ENCODE peak calls at places on chromosomes 11 and 22, in six cellular contexts. F, A, L, P, J and H are unnamed samples.

GRCh38 chr11:57072640-57073039 is 83.9 kb downstream of the OR5AK2 start:
- DNase-seq in F (no peak), A (no peak), L (no peak), P (no peak), J (peak), H (peak)

GRCh38 chr22:20117656-20118571 is 888 bp upstream of the TRMT2A start:
- DNase-seq in F (peak), A (no peak), L (peak), P (no peak), J (peak), H (no peak)

GRCh38 chr22:29208879-29209623 is 3.4 kb downstream of the EMID1 start:
- DNase-seq in F (no peak), A (no peak), L (peak), P (no peak), J (no peak), H (no peak)

GRCh38 chr22:36258750-36259619 is 6.1 kb downstream of the APOL1 start:
- DNase-seq in F (peak), A (peak), L (no peak), P (no peak), J (peak), H (peak)

GRCh38 chr11:94018721-94019120 is 2.4 kb upstream of the HEPHL1 start:
- DNase-seq in F (no peak), A (no peak), L (no peak), P (no peak), J (no peak), H (peak)

GRCh38 chr22:37105154-37105553 is 4.4 kb downstream of the TMPRSS6 start:
- DNase-seq in F (no peak), A (no peak), L (no peak), P (no peak), J (peak), H (no peak)

GRCh38 chr11:114219559-114220349 is 76.4 kb upstream of the NNMT start:
- DNase-seq in F (no peak), A (no peak), L (peak), P (no peak), J (peak), H (peak)

GRCh38 chr11:74681686-74682651 is 49.3 kb downstream of the CHRDL2 start:
- DNase-seq in F (no peak), A (peak), L (peak), P (no peak), J (no peak), H (no peak)

GRCh38 chr11:109016724-109017123 is 351.9 kb downstream of the DDX10 start:
- DNase-seq in F (no peak), A (no peak), L (no peak), P (no peak), J (no peak), H (no peak)

GRCh38 chr11:114040706-114041211 is 18.8 kb upstream of the ZBTB16 start:
- DNase-seq in F (no peak), A (no peak), L (no peak), P (no peak), J (peak), H (peak)

GRCh38 chr11:102539567-102539966 is 9.0 kb upstream of the MMP7 start:
- DNase-seq in F (no peak), A (no peak), L (no peak), P (no peak), J (no peak), H (no peak)

GRCh38 chr22:40728731-40729189 is 49.5 kb downstream of the MCHR1 start:
- DNase-seq in F (peak), A (no peak), L (no peak), P (no peak), J (peak), H (peak)

GRCh38 chr11:74010306-74010981 is 1.6 kb upstream of the UCP3 start:
- DNase-seq in F (no peak), A (no peak), L (no peak), P (no peak), J (no peak), H (no peak)

GRCh38 chr11:111186308-111186967 is 59.1 kb upstream of the POU2AF2 start:
- DNase-seq in F (no peak), A (no peak), L (no peak), P (no peak), J (no peak), H (peak)

GRCh38 chr11:92552942-92553341 is 328.3 kb downstream of the FAT3 start:
- DNase-seq in F (no peak), A (no peak), L (no peak), P (no peak), J (peak), H (no peak)

GRCh38 chr11:92550411-92550810 is 325.8 kb downstream of the FAT3 start:
- DNase-seq in F (no peak), A (no peak), L (peak), P (no peak), J (no peak), H (no peak)

GRCh38 chr11:92546089-92546488 is 321.5 kb downstream of the FAT3 start:
- DNase-seq in F (no peak), A (no peak), L (no peak), P (no peak), J (no peak), H (no peak)

GRCh38 chr11:92554662-92555061 is 330.0 kb downstream of the FAT3 start:
- DNase-seq in F (no peak), A (no peak), L (no peak), P (no peak), J (no peak), H (no peak)

GRCh38 chr11:92550871-92551270 is 326.3 kb downstream of the FAT3 start:
- DNase-seq in F (no peak), A (no peak), L (no peak), P (no peak), J (no peak), H (no peak)
- H3K4me3 ChIP-seq in F (no peak), A (no peak), L (no peak), P (no peak), J (no peak), H (no peak)

GRCh38 chr11:43712676-43713075 is 32.1 kb downstream of the HSD17B12 start:
- DNase-seq in F (no peak), A (no peak), L (no peak), P (no peak), J (no peak), H (peak)

GRCh38 chr11:43706631-43707030 is 26.1 kb downstream of the HSD17B12 start:
- DNase-seq in F (no peak), A (no peak), L (no peak), P (no peak), J (no peak), H (no peak)

GRCh38 chr11:43709689-43710088 is 29.2 kb downstream of the HSD17B12 start:
- DNase-seq in F (no peak), A (no peak), L (no peak), P (no peak), J (no peak), H (no peak)

DNA sequence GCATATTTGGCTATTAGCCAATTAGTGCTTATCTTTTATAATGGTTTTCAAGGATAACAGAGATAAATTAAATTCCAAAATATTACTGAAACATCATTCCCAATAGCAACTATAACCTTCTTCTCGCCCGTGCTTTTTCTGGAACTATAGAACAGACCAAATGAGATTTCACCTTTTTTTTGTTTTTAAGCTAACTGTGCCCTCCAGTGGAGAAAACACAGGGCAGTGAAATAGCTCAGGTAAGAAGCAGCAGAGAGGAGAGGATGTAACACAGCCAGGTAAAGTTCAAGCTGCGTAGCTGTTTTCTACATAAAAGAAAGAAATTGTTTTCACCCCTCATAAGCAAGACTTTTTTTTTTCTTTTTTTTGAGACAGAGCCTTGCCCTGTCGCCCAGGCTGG is 28.2 kb downstream of the HSD17B12 start:
- DNase-seq in F (no peak), A (no peak), L (no peak), P (no peak), J (peak), H (no peak)
- TF ChIP-seq CTCF in F (peak), A (no peak), L (peak), P (no peak), J (peak), H (peak)

DNA sequence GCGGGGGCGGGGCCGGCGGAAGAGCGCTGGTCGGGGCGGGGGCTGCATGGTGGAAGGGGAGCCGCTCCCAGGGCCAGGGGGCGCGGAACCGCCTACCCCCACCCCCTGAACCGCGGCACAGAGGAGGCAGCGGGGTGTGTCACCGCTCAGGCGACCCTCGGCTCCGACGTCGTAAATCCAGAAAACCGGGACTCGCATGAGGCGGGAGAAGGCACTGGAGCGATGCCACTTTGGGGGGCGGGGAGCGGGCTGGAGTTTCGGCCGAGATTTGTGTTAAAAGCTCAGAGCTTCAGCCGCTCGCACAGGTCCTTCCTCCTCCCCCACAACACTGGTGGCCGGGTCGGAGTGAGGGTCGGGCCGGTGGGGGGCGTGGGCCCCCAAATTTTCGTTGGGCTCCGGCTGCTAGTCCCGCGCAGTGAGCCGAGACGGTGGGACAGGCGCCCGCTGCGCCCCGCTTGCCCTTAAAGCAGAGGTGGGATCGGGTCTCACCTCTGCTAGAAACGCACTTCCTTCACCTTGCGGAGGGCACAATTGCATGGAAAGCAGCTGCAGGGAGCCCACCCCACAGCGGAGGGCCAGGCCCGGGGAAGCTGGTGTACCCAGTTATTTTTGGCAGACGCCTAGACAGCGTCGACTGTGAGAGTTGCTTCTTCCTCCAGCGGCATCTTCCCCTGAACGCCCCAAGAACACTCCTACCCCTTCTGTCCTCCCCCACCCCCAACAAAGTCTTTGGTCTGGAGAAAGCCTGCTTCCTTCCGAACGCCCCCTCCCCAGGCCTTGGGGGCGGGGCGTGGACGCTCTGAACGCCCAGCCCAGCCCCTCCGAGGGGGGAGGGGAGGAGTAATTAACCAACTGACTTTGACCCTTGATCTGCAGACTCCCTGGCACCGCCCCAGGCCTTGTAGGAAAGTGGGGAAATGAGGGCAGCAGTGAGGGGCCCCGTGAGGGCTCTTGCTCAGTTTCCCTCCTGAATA is 1.1 kb downstream of the OVOL1 start:
- DNase-seq in F (no peak), A (no peak), L (peak), P (no peak), J (no peak), H (no peak)
- H3K4me3 ChIP-seq in F (peak), A (peak), L (peak), P (peak), J (peak), H (no peak)

DNA sequence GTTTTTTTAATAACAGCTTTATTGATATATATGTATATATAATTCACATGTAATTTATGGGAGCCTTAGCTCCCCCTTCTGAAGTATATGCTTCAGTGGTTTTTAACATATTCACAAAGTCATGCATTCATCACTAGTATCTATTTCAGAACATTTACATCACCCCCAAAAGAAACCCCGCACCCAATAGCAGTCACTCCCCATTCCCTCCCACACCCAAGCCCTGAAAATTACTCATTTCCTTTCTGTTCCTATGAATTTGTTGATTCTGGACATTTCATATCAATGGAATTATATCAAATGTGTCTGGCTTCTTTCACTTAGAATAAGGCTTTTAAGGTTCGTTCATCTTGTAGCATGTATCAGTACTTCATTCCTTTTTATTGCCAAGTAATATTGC is 35.6 kb upstream of the SYT7 start:
- DNase-seq in F (no peak), A (no peak), L (no peak), P (no peak), J (peak), H (peak)
- TF ChIP-seq CTCF in F (no peak), A (no peak), L (no peak), P (no peak), J (no peak), H (no peak)

DNA sequence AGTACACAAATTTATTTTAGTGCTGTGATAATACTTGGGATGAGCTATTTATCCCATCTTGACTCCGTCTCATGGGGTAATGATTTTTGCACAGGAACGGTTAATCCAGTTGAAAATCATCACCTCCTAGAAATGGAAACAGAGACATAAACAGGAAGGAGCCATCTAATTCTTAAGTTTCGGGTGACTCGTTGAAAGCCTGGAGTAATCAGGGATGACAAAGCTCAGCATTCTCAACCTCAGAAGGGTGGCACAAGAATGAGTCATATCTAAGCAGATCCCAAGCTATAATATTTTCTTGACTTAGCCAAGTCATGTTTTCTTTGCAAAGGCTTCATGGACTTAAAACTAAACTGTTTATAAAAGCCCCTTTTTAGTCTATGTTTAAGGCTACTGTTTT is 280.8 kb upstream of the CCDC90B start:
- DNase-seq in F (no peak), A (no peak), L (no peak), P (no peak), J (peak), H (peak)
- H3K4me3 ChIP-seq in F (no peak), A (no peak), L (no peak), P (no peak), J (no peak), H (no peak)

GRCh38 chr11:68821670-68822069 is 20.0 kb downstream of the CPT1A start:
- DNase-seq in F (no peak), A (no peak), L (no peak), P (no peak), J (no peak), H (no peak)
- TF ChIP-seq CTCF in F (no peak), A (no peak), L (no peak), P (no peak), J (peak), H (peak)

GRCh38 chr11:70105755-70106571 is 27.8 kb downstream of the ANO1 start:
- DNase-seq in F (no peak), A (no peak), L (peak), P (no peak), J (no peak), H (no peak)
- H3K4me3 ChIP-seq in F (no peak), A (no peak), L (no peak), P (no peak), J (no peak), H (no peak)

GRCh38 chr22:39010946-39011625 is 3.0 kb upstream of the APOBEC3C start:
- DNase-seq in F (no peak), A (no peak), L (no peak), P (no peak), J (no peak), H (no peak)
- TF ChIP-seq CTCF in F (no peak), A (no peak), L (no peak), P (no peak), J (no peak), H (no peak)

GRCh38 chr11:88330826-88331428 is 6.6 kb downstream of the CTSC start:
- DNase-seq in F (no peak), A (no peak), L (no peak), P (no peak), J (no peak), H (no peak)

GRCh38 chr11:88337342-88338222 is at the start of gene CTSC:
- DNase-seq in F (peak), A (peak), L (peak), P (no peak), J (peak), H (peak)

GRCh38 chr11:88338223-88338661 is 706 bp upstream of the CTSC start:
- DNase-seq in F (peak), A (peak), L (peak), P (no peak), J (peak), H (peak)

GRCh38 chr11:88332851-88333250 is 4.7 kb downstream of the CTSC start:
- DNase-seq in F (no peak), A (no peak), L (no peak), P (no peak), J (peak), H (peak)

GRCh38 chr11:88335284-88335683 is 2.3 kb downstream of the CTSC start:
- DNase-seq in F (no peak), A (no peak), L (no peak), P (no peak), J (peak), H (no peak)
- H3K4me3 ChIP-seq in F (peak), A (no peak), L (no peak), P (no peak), J (peak), H (no peak)